ENCODE peak calls at places on chromosomes 5 and 9, in six cellular contexts. D is hypothalamus, W is NCI-H748 treated with DMSO at 0.1 percent for 48 hours, U is pancreas, G is HTR-8/SVneo, V is neural crest cell. J is an unnamed sample.

GRCh38 chr5:138901716-138902115 is 26.6 kb upstream of the LRRTM2 start:
- DNase-seq in V (no peak), W (no peak), U (no peak), D (no peak), G (no peak), J (no peak)

GRCh38 chr9:124293712-124294504 is 36.2 kb downstream of the NEK6 start:
- DNase-seq in G (no peak), U (no peak), D (no peak), V (no peak), W (no peak), J (peak)

GRCh38 chr9:121690316-121690715 is 38.9 kb downstream of the DAB2IP start:
- DNase-seq in D (no peak), G (no peak), U (no peak), V (no peak), W (no peak), J (no peak)

GRCh38 chr9:13026956-13027355 is 252.1 kb downstream of the LURAP1L start:
- DNase-seq in G (no peak), U (no peak), D (no peak), W (no peak), V (no peak), J (no peak)

GRCh38 chr5:32095261-32095671 is 78.9 kb downstream of the GOLPH3 start:
- DNase-seq in V (no peak), U (no peak), D (no peak), G (no peak), W (no peak), J (no peak)

GRCh38 chr5:74539986-74540385 is 100.5 kb downstream of the ENC1 start:
- DNase-seq in V (no peak), U (no peak), G (no peak), D (no peak), W (no peak), J (no peak)

GRCh38 chr5:149387982-149388381 is 8.9 kb upstream of the IL17B start:
- DNase-seq in W (no peak), U (no peak), G (no peak), D (no peak), V (no peak), J (peak)

GRCh38 chr5:42598311-42598710 is 158.3 kb upstream of the CCDC152 start:
- DNase-seq in G (no peak), U (no peak), V (no peak), D (no peak), W (no peak), J (no peak)

GRCh38 chr5:2685651-2686050 is 65.8 kb downstream of the IRX2 start:
- DNase-seq in D (no peak), U (no peak), W (no peak), G (no peak), V (no peak), J (no peak)

GRCh38 chr9:136915632-136916329 is 28.8 kb downstream of the FBXW5 start:
- DNase-seq in W (no peak), V (no peak), U (no peak), G (no peak), D (no peak), J (no peak)

GRCh38 chr5:180648658-180649296 is 623 bp downstream of the FLT4 start:
- DNase-seq in W (no peak), V (peak), G (peak), U (no peak), D (no peak), J (peak)

GRCh38 chr9:129313331-129313955 is 135.4 kb upstream of the IER5L start:
- DNase-seq in U (no peak), W (no peak), D (no peak), G (no peak), V (no peak), J (no peak)

GRCh38 chr5:116410345-116410890 is 164.2 kb downstream of the SEMA6A start:
- DNase-seq in W (no peak), U (no peak), V (no peak), G (no peak), D (no peak), J (peak)

GRCh38 chr5:36371366-36371765 is 69.7 kb upstream of the RANBP3L start:
- DNase-seq in W (no peak), G (no peak), D (no peak), U (no peak), V (no peak), J (no peak)

GRCh38 chr9:114364528-114365041 is 23.2 kb downstream of the AKNA start:
- DNase-seq in D (no peak), V (no peak), U (no peak), W (no peak), G (no peak), J (no peak)

GRCh38 chr9:18786196-18786595 is 246.8 kb downstream of the SAXO1 start:
- DNase-seq in U (no peak), G (no peak), D (no peak), W (no peak), V (no peak), J (peak)

GRCh38 chr5:9112520-9113291 is 433.2 kb downstream of the SEMA5A start:
- DNase-seq in W (no peak), D (no peak), G (no peak), U (no peak), V (no peak), J (no peak)

GRCh38 chr5:166270712-166271111 is 2020.7 kb upstream of the WWC1 start:
- DNase-seq in V (no peak), D (no peak), U (no peak), G (no peak), W (no peak), J (no peak)

GRCh38 chr9:93959739-93960154 is 4.6 kb upstream of the BARX1 start:
- DNase-seq in V (no peak), G (no peak), W (no peak), D (no peak), U (no peak), J (no peak)

GRCh38 chr9:87564111-87564510 is 66.4 kb downstream of the DAPK1 start:
- DNase-seq in D (no peak), V (no peak), G (no peak), W (no peak), U (no peak), J (peak)

GRCh38 chr9:106916491-106917235 is 53.7 kb downstream of the ZNF462 start:
- DNase-seq in U (peak), W (no peak), D (no peak), G (peak), V (no peak), J (peak)

GRCh38 chr5:40680741-40681350 is 1.1 kb downstream of the PTGER4 start:
- DNase-seq in G (no peak), U (peak), D (no peak), V (no peak), W (no peak), J (peak)

GRCh38 chr5:55621218-55621617 is 86.5 kb upstream of the PLPP1 start:
- DNase-seq in V (no peak), W (no peak), G (no peak), U (no peak), D (no peak), J (no peak)

GRCh38 chr5:55343107-55343506 is 35.3 kb downstream of the MTREX start:
- DNase-seq in U (no peak), W (no peak), V (no peak), D (no peak), G (no peak), J (no peak)

GRCh38 chr9:72919246-72919945 is 33.5 kb downstream of the ALDH1A1 start:
- DNase-seq in D (no peak), V (no peak), G (no peak), U (no peak), W (no peak), J (no peak)

GRCh38 chr5:29162297-29162696 is 2031.2 kb upstream of the CDH6 start:
- DNase-seq in D (no peak), G (no peak), W (peak), U (no peak), V (no peak), J (no peak)

GRCh38 chr9:121735792-121736130 is 84.3 kb downstream of the DAB2IP start:
- DNase-seq in W (no peak), G (no peak), D (no peak), V (no peak), U (no peak), J (no peak)

GRCh38 chr5:154355141-154355611 is 90.6 kb upstream of the SAP30L start:
- DNase-seq in G (no peak), V (no peak), D (no peak), W (no peak), U (no peak), J (no peak)

GRCh38 chr9:131111186-131111853 is 14.1 kb upstream of the NUP214 start:
- DNase-seq in D (no peak), G (no peak), V (no peak), U (no peak), W (no peak), J (no peak)

GRCh38 chr5:54514269-54514668 is 3.3 kb upstream of the SNX18 start:
- DNase-seq in D (no peak), G (no peak), W (no peak), V (no peak), U (no peak), J (no peak)

GRCh38 chr5:54547711-54548250 is 30.2 kb downstream of the SNX18 start:
- DNase-seq in U (no peak), V (no peak), D (peak), W (no peak), G (peak), J (peak)

J was measured in lung microvascular endothelial cell.